ENCODE peak calls at places on chromosome 7, in four cellular contexts. A is fibroblast of the aortic adventitia, I is uterus, Z is tibial nerve. T is an unnamed sample.

GRCh38 chr7:129338450-129338849 is 95.8 kb upstream of the STRIP2 start:
- DNase-seq in A (no peak), I (no peak), Z (no peak), T (no peak)

GRCh38 chr7:66205736-66206080 is 574 bp downstream of the TPST1 start:
- DNase-seq in A (no peak), I (no peak), Z (no peak), T (no peak)

GRCh38 chr7:19079066-19079465 is 38.4 kb downstream of the TWIST1 start:
- DNase-seq in A (peak), I (no peak), Z (no peak), T (no peak)

GRCh38 chr7:114819629-114820362 is 102.1 kb upstream of the MDFIC start:
- DNase-seq in A (peak), I (no peak), Z (peak), T (peak)

GRCh38 chr7:70694357-70694908 is 437.5 kb upstream of the GALNT17 start:
- DNase-seq in A (peak), I (no peak), Z (peak), T (peak)

GRCh38 chr7:134470864-134471263 is 12.0 kb upstream of the AKR1B1 start:
- DNase-seq in A (peak), I (no peak), Z (no peak), T (no peak)

GRCh38 chr7:36299882-36300341 is 89.8 kb upstream of the ANLN start:
- DNase-seq in A (no peak), I (no peak), Z (no peak), T (no peak)

GRCh38 chr7:391411-391951 is 101.5 kb downstream of the FOXL3 start:
- DNase-seq in A (no peak), I (peak), Z (no peak), T (no peak)

GRCh38 chr7:26648429-26649015 is 215.9 kb downstream of the SKAP2 start:
- DNase-seq in A (peak), I (no peak), Z (no peak), T (no peak)

GRCh38 chr7:22255342-22255741 is 101.6 kb downstream of the RAPGEF5 start:
- DNase-seq in A (no peak), I (no peak), Z (no peak), T (no peak)

GRCh38 chr7:95794917-95795515 is 22.7 kb downstream of the DYNC1I1 start:
- DNase-seq in A (peak), I (no peak), Z (no peak), T (no peak)

GRCh38 chr7:29859491-29860180 is 53.3 kb downstream of the WIPF3 start:
- DNase-seq in A (no peak), I (no peak), Z (no peak), T (no peak)

GRCh38 chr7:71473366-71473967 is 341.5 kb downstream of the GALNT17 start:
- DNase-seq in A (no peak), I (no peak), Z (no peak), T (no peak)

GRCh38 chr7:159099217-159099655 is 45.4 kb downstream of the VIPR2 start:
- DNase-seq in A (no peak), I (peak), Z (no peak), T (peak)

GRCh38 chr7:123863461-123863860 is 18.5 kb downstream of the HYAL4 start:
- DNase-seq in A (no peak), I (no peak), Z (no peak), T (no peak)

GRCh38 chr7:96236198-96237039 is 85.5 kb downstream of the SLC25A13 start:
- DNase-seq in A (peak), I (peak), Z (peak), T (no peak)

GRCh38 chr7:149662591-149663095 is 110.7 kb downstream of the ZNF467 start:
- DNase-seq in A (peak), I (no peak), Z (peak), T (no peak)

GRCh38 chr7:108605582-108606173 is 36.0 kb downstream of the DNAJB9 start:
- DNase-seq in A (no peak), I (no peak), Z (no peak), T (no peak)

GRCh38 chr7:98217623-98218582 is 6.7 kb downstream of the BHLHA15 start:
- DNase-seq in A (no peak), I (no peak), Z (no peak), T (peak)

GRCh38 chr7:33671521-33672262 is 233.6 kb upstream of the BMPER start:
- DNase-seq in A (no peak), I (no peak), Z (no peak), T (no peak)

GRCh38 chr7:28409716-28410627 is 2.3 kb upstream of the CREB5 start:
- DNase-seq in A (peak), I (peak), Z (peak), T (peak)

GRCh38 chr7:130144632-130145171 is 60.5 kb downstream of the TMEM209 start:
- DNase-seq in A (peak), I (no peak), Z (no peak), T (peak)

GRCh38 chr7:139675127-139676110 is 102.4 kb downstream of the HIPK2 start:
- DNase-seq in A (peak), I (no peak), Z (no peak), T (peak)

GRCh38 chr7:128427289-128427891 is 17.6 kb upstream of the IMPDH1 start:
- DNase-seq in A (peak), I (no peak), Z (peak), T (peak)

GRCh38 chr7:96669812-96670211 is 39.8 kb downstream of the SEM1 start:
- DNase-seq in A (no peak), I (no peak), Z (no peak), T (no peak)

GRCh38 chr7:42236266-42237161 is 495 bp downstream of the GLI3 start:
- DNase-seq in A (peak), I (peak), Z (no peak), T (peak)

GRCh38 chr7:13169356-13169755 is 481.9 kb downstream of the ARL4A start:
- DNase-seq in A (no peak), I (no peak), Z (no peak), T (no peak)

GRCh38 chr7:69757990-69758430 is 159.7 kb downstream of the AUTS2 start:
- DNase-seq in A (peak), I (no peak), Z (no peak), T (peak)

GRCh38 chr7:28093617-28094232 is 86.9 kb downstream of the JAZF1 start:
- DNase-seq in A (peak), I (peak), Z (peak), T (no peak)

GRCh38 chr7:74226633-74227032 is 16.8 kb downstream of the LAT2 start:
- DNase-seq in A (no peak), I (no peak), Z (no peak), T (no peak)

GRCh38 chr7:151125835-151126481 is 39.7 kb downstream of the AGAP3 start:
- DNase-seq in A (no peak), I (no peak), Z (no peak), T (peak)

DNA sequence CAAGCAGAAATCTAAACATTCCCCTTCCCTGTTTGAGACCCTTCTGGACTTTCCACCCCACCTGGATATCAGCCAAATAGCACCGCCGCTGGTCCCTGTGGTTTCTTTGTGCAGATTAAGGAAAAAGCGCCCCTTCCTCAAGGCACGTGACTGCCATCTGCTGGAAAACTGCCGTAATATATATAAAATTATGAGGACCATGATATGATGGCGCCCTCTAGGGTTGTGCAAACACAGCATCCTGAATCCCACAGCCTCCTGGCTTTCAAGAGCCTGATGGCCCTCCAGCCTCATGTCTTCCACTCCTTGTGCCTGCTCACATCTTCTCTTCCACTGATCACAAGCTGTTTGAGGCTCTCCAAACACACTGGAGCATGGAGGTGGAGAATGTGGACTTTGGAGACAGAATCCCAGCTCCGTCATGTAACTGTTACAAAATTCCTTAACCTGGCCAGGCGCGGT is 121.3 kb downstream of the MYL10 start:
- DNase-seq in A (peak), I (no peak), Z (no peak), T (no peak)
- TF ChIP-seq CTCF in A (peak), I (peak), Z (peak), T (peak)

GRCh38 chr7:44162179-44162578 is 21.0 kb upstream of the MYL7 start:
- DNase-seq in A (no peak), I (no peak), Z (no peak), T (no peak)

GRCh38 chr7:44159824-44160630 is 18.9 kb upstream of the MYL7 start:
- DNase-seq in A (no peak), I (no peak), Z (no peak), T (peak)

GRCh38 chr7:44161371-44161770 is 20.2 kb upstream of the MYL7 start:
- DNase-seq in A (no peak), I (no peak), Z (no peak), T (no peak)

GRCh38 chr7:44163591-44163990 is 22.5 kb upstream of the MYL7 start:
- DNase-seq in A (peak), I (no peak), Z (no peak), T (peak)

DNA sequence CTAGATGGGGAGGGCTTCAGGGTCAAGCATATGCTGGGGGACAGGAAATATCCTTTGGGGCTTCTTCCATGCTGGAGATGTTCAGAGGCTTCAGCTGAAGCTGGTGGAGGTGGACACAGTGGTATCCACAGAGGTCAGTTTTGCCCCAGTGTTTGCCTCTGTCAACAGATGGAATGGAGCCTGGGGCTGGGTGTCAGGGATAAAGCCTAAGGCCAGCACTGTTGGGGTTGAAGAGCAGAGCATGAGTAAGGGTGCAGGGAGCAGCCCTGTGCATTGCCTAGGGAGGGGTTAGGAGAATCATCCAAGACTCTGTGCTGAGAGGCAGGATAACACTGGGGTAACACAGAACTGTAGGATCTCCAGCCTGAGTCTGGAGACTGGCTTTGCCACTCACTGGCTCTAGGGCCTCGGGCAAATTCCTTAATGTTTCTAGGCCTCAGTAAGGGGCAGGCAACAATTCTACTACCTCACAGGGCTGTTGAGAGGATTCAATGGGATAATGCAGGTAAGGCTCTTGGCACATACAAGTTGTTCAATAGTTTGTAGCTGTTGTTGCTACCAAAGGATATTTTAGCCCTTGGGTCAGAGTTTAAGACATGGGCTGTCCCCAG is 21.8 kb upstream of the MYL7 start:
- DNase-seq in A (no peak), I (no peak), Z (no peak), T (peak)
- TF ChIP-seq CTCF in A (no peak), I (no peak), Z (no peak), T (no peak)

GRCh38 chr7:6589151-6589828 is 531 bp upstream of the INTS15 start:
- DNase-seq in A (no peak), I (no peak), Z (no peak), T (peak)

GRCh38 chr7:6588566-6588965 is 1.3 kb upstream of the INTS15 start:
- DNase-seq in A (no peak), I (no peak), Z (no peak), T (no peak)

GRCh38 chr7:6589829-6590644 is at the start of gene INTS15:
- DNase-seq in A (peak), I (peak), Z (peak), T (peak)

DNA sequence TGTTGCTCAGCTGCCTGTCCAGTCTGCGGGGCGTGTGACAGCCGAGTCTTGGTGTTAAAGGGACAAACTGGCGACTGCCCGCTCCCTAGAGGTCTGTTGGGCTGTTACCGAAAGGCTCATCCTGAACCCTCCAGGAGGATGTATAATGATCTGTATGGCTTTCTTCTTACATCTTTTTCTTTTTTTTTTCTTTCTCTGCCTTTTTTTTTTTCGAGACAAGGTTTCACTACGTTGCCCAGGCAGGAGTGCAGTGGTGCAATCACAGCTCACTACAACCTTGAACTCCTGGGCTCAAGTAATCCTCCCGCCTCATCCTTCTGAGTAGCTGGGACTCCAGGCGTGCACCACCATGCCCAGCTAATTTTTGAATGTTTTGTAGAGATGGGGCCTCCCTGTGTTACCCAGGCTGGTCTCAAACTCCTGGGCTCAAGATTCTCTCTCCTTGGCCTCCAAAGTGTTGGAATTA is 857 bp downstream of the INTS15 start:
- DNase-seq in A (peak), I (no peak), Z (no peak), T (peak)
- TF ChIP-seq CTCF in A (no peak), I (no peak), Z (no peak), T (no peak)

DNA sequence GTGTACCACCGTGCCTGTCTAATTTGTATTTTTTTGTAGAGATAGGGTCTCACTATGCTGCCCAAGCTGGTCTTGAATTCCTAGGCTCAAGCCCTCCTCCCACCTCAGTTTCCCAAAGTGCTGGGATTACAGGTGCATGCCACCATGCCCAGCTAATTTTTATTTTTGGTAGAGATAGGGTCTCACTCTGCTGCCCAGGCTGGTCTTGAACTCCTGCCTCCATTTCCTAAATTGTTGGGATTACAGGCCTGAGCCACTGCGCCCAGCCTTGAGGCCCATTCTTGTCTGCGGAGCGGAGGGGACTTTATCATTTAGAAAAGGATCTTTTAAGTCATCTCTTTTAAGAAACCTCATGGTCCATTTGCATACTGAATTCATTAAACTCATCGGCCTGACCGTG is 221.4 kb upstream of the SH2B2 start:
- DNase-seq in A (no peak), I (no peak), Z (no peak), T (no peak)
- TF ChIP-seq CTCF in A (no peak), I (no peak), Z (no peak), T (no peak)

T was measured in osteoblast.